ENCODE peak calls at places on chromosome 19, in ten cellular contexts. S is epithelial cell of esophagus; Z is DMS53; W is gastrocnemius medialis; A is NCI-H2081 treated with DMSO at 0.1 percent for 48 hours; M is stomach; Y is AG09309; B is islet precursor cell; K is activated CD4-positive, alpha-beta T cell treated with anti-CD3 and anti-CD28 coated beads for 48 hours; U is posterior cingulate gyrus. H is an unnamed sample.

GRCh38 chr19:55626350-55626749 is 2.0 kb upstream of the ZNF784 start:
- DNase-seq in A (no peak), S (no peak), Y (no peak), U (no peak), M (no peak), K (peak), W (no peak), B (no peak), Z (no peak), H (no peak)

GRCh38 chr19:30584121-30584520 is 211.9 kb downstream of the ZNF536 start:
- DNase-seq in A (no peak), U (no peak), K (no peak), Z (no peak), B (no peak), Y (no peak), S (no peak), M (no peak), W (no peak), H (no peak)

GRCh38 chr19:2150794-2151338 is 500 bp downstream of the AP3D1 start:
- DNase-seq in W (no peak), A (no peak), M (no peak), K (peak), Z (peak), U (no peak), Y (no peak), B (no peak), S (no peak), H (peak)

GRCh38 chr19:38786572-38787265 is 2.3 kb upstream of the LGALS7B start:
- DNase-seq in A (no peak), K (no peak), W (no peak), M (no peak), B (no peak), Y (no peak), Z (no peak), U (no peak), S (peak), H (no peak)

GRCh38 chr19:6218497-6219146 is 61.2 kb downstream of the MLLT1 start:
- DNase-seq in M (peak), A (no peak), B (peak), Y (peak), W (peak), Z (peak), U (peak), K (peak), S (peak), H (peak)

GRCh38 chr19:15252398-15253018 is 20.3 kb upstream of the EPHX3 start:
- DNase-seq in U (no peak), S (peak), Z (peak), Y (no peak), A (no peak), B (no peak), M (no peak), W (no peak), K (no peak), H (no peak)

GRCh38 chr19:29564574-29565005 is 38.8 kb downstream of the VSTM2B start:
- DNase-seq in M (no peak), A (no peak), Y (no peak), W (no peak), U (no peak), Z (no peak), K (no peak), S (no peak), B (peak), H (peak)

GRCh38 chr19:15631817-15632216 is 8.9 kb upstream of the CYP4F3 start:
- DNase-seq in A (no peak), U (no peak), Y (no peak), M (no peak), B (peak), W (no peak), S (no peak), K (peak), Z (no peak), H (no peak)

GRCh38 chr19:2274937-2275535 is 6.9 kb downstream of the PEAK3 start:
- DNase-seq in Y (no peak), M (peak), U (peak), Z (peak), W (no peak), A (no peak), K (peak), B (peak), S (peak), H (peak)

GRCh38 chr19:44746946-44747738 is 1.4 kb upstream of the BCL3 start:
- DNase-seq in B (peak), Z (peak), U (peak), S (peak), A (no peak), Y (peak), K (peak), M (peak), W (peak), H (peak)

GRCh38 chr19:51721905-51722304 is 1.9 kb downstream of the HAS1 start:
- DNase-seq in A (no peak), W (no peak), K (no peak), Y (no peak), B (no peak), M (no peak), U (no peak), Z (no peak), S (no peak), H (no peak)

GRCh38 chr19:49881672-49882394 is 4.3 kb downstream of the TBC1D17 start:
- DNase-seq in Y (no peak), B (no peak), W (no peak), S (no peak), A (no peak), U (no peak), K (no peak), Z (peak), M (no peak), H (no peak)

GRCh38 chr19:15640904-15641597 is 354 bp downstream of the CYP4F3 start:
- DNase-seq in A (no peak), Y (no peak), Z (no peak), W (no peak), K (no peak), M (no peak), B (no peak), S (peak), U (no peak), H (no peak)

GRCh38 chr19:2436384-2436783 is 9.0 kb upstream of the TIMM13 start:
- DNase-seq in K (no peak), B (no peak), U (no peak), A (no peak), Z (no peak), S (no peak), M (no peak), W (no peak), Y (no peak), H (no peak)

GRCh38 chr19:36604656-36605100 is 435 bp upstream of the ZNF382 start:
- DNase-seq in U (peak), W (peak), Y (no peak), Z (peak), S (peak), B (peak), M (peak), K (peak), A (no peak), H (peak)

GRCh38 chr19:17841810-17842662 is 5.7 kb downstream of the JAK3 start:
- DNase-seq in W (peak), B (peak), Z (peak), M (peak), S (peak), A (no peak), K (peak), Y (no peak), U (peak), H (peak)

GRCh38 chr19:32401992-32402391 is 3.6 kb upstream of the DPY19L3 start:
- DNase-seq in M (no peak), Y (no peak), U (no peak), Z (no peak), A (no peak), K (no peak), S (no peak), W (no peak), B (no peak), H (no peak)

GRCh38 chr19:45515807-45516401 is 8.6 kb downstream of the VASP start:
- DNase-seq in Z (no peak), S (no peak), K (peak), W (no peak), B (no peak), M (no peak), U (no peak), Y (no peak), A (no peak), H (no peak)

GRCh38 chr19:4568884-4569283 is 9.4 kb upstream of the SEMA6B start:
- DNase-seq in B (no peak), Y (no peak), W (no peak), M (no peak), U (no peak), Z (no peak), A (no peak), K (no peak), S (no peak), H (no peak)

GRCh38 chr19:42351079-42351735 is 25.8 kb downstream of the MEGF8 start:
- DNase-seq in Z (no peak), S (no peak), K (no peak), Y (no peak), W (no peak), A (no peak), U (no peak), M (no peak), B (no peak), H (no peak)

GRCh38 chr19:34925278-34925855 is 1.3 kb upstream of the ZNF30 start:
- DNase-seq in K (no peak), Z (no peak), U (no peak), M (no peak), Y (no peak), W (no peak), B (no peak), S (no peak), A (no peak), H (no peak)

GRCh38 chr19:3743486-3743885 is 18.0 kb downstream of the APBA3 start:
- DNase-seq in A (no peak), W (no peak), M (no peak), Y (no peak), K (no peak), Z (peak), S (no peak), U (no peak), B (no peak), H (no peak)

GRCh38 chr19:6587093-6587820 is 3.7 kb downstream of the CD70 start:
- DNase-seq in S (no peak), W (no peak), M (no peak), K (peak), U (no peak), Z (no peak), Y (no peak), A (no peak), B (peak), H (no peak)

GRCh38 chr19:543912-544608 is at the start of gene GZMM:
- DNase-seq in M (no peak), U (no peak), A (no peak), S (no peak), B (no peak), W (no peak), Y (no peak), Z (no peak), K (peak), H (no peak)

GRCh38 chr19:3982701-3983541 is 2.3 kb downstream of the EEF2 start:
- DNase-seq in Z (peak), B (peak), Y (no peak), M (no peak), A (no peak), K (peak), U (no peak), W (no peak), S (peak), H (no peak)

H was measured in body of pancreas.